ENCODE peak calls at places on chromosomes 5 and 9, in five cellular contexts. One of them, this sample, is unnamed.

GRCh38 chr5:171600736-171601265 is 181.4 kb downstream of the FGF18 start:
- DNase-seq in left lung: peak; percentile 50
- DNase-seq in Panc1: no peak
- DNase-seq in CD8-positive, alpha-beta memory T cell: no peak
- DNase-seq in left ventricle myocardium superior: peak; percentile 50
- DNase-seq in this sample: no peak

GRCh38 chr5:104573979-104574709 is 1011.6 kb upstream of the NUDT12 start:
- DNase-seq in left lung: no peak
- DNase-seq in Panc1: no peak
- DNase-seq in CD8-positive, alpha-beta memory T cell: no peak
- DNase-seq in left ventricle myocardium superior: no peak
- DNase-seq in this sample: no peak

GRCh38 chr5:139788294-139788875 is 7.2 kb upstream of the PSD2 start:
- DNase-seq in Panc1: no peak
- DNase-seq in left ventricle myocardium superior: peak; percentile 55
- DNase-seq in left lung: no peak
- DNase-seq in CD8-positive, alpha-beta memory T cell: no peak
- DNase-seq in this sample: no peak

GRCh38 chr5:353599-354580 is 32.4 kb downstream of the AHRR start:
- DNase-seq in left lung: no peak
- DNase-seq in CD8-positive, alpha-beta memory T cell: no peak
- DNase-seq in left ventricle myocardium superior: no peak
- DNase-seq in Panc1: no peak
- DNase-seq in this sample: no peak

GRCh38 chr5:73093943-73094342 is 26.4 kb upstream of the TMEM171 start:
- DNase-seq in CD8-positive, alpha-beta memory T cell: no peak
- DNase-seq in left lung: no peak
- DNase-seq in left ventricle myocardium superior: no peak
- DNase-seq in Panc1: peak; percentile 39
- DNase-seq in this sample: peak; percentile 42

GRCh38 chr5:110441035-110441434 is 285.4 kb downstream of the TMEM232 start:
- DNase-seq in left lung: no peak
- DNase-seq in CD8-positive, alpha-beta memory T cell: no peak
- DNase-seq in left ventricle myocardium superior: no peak
- DNase-seq in Panc1: peak; percentile 22
- DNase-seq in this sample: peak; percentile 29

GRCh38 chr9:70439991-70440706 is 25.7 kb upstream of the KLF9 start:
- DNase-seq in Panc1: no peak
- DNase-seq in CD8-positive, alpha-beta memory T cell: no peak
- DNase-seq in left lung: no peak
- DNase-seq in left ventricle myocardium superior: no peak
- DNase-seq in this sample: no peak

GRCh38 chr9:137786511-137786920 is 91.1 kb upstream of the CACNA1B start:
- DNase-seq in left ventricle myocardium superior: no peak
- DNase-seq in CD8-positive, alpha-beta memory T cell: no peak
- DNase-seq in Panc1: no peak
- DNase-seq in left lung: no peak
- DNase-seq in this sample: no peak

GRCh38 chr5:132003170-132003744 is 8.2 kb downstream of the ACSL6 start:
- DNase-seq in CD8-positive, alpha-beta memory T cell: no peak
- DNase-seq in left lung: no peak
- DNase-seq in Panc1: no peak
- DNase-seq in left ventricle myocardium superior: peak; percentile 65
- DNase-seq in this sample: no peak

GRCh38 chr9:113963017-113963620 is 87.0 kb downstream of the ZNF618 start:
- DNase-seq in Panc1: no peak
- DNase-seq in CD8-positive, alpha-beta memory T cell: no peak
- DNase-seq in left ventricle myocardium superior: no peak
- DNase-seq in left lung: no peak
- DNase-seq in this sample: peak; percentile 17

GRCh38 chr9:126423709-126424185 is 97.1 kb downstream of the MVB12B start:
- DNase-seq in left lung: no peak
- DNase-seq in Panc1: no peak
- DNase-seq in left ventricle myocardium superior: no peak
- DNase-seq in CD8-positive, alpha-beta memory T cell: no peak
- DNase-seq in this sample: no peak

GRCh38 chr5:264346-264745 is 7.1 kb upstream of the PDCD6 start:
- DNase-seq in left lung: no peak
- DNase-seq in Panc1: no peak
- DNase-seq in left ventricle myocardium superior: no peak
- DNase-seq in CD8-positive, alpha-beta memory T cell: no peak
- DNase-seq in this sample: no peak

GRCh38 chr5:6745706-6746217 is 32.5 kb downstream of the TENT4A start:
- DNase-seq in left ventricle myocardium superior: no peak
- DNase-seq in Panc1: peak; percentile 45
- DNase-seq in left lung: no peak
- DNase-seq in CD8-positive, alpha-beta memory T cell: peak; percentile 50
- DNase-seq in this sample: peak; percentile 47

GRCh38 chr5:3047212-3047774 is 295.8 kb upstream of the IRX2 start:
- DNase-seq in CD8-positive, alpha-beta memory T cell: no peak
- DNase-seq in left ventricle myocardium superior: no peak
- DNase-seq in Panc1: no peak
- DNase-seq in left lung: no peak
- DNase-seq in this sample: no peak